ENCODE peak calls at places on chromosomes 7 and 10, in seven cellular contexts. E, T, R, M, A, Z and I are unnamed samples.
A peak's percentile ranks its signal among the peaks of the same experiment; 100 is the strongest.

GRCh38 chr10:133307776-133308430 is 769 bp downstream of the TUBGCP2 start:
- DNase-seq in E (peak; percentile 88), T (no peak), R (peak; percentile 64), M (peak; percentile 73), A (no peak), Z (peak; percentile 91), I (peak; percentile 76)

GRCh38 chr7:10412426-10413019 is 561.1 kb upstream of the PHF14 start:
- DNase-seq in E (no peak), T (no peak), R (peak; percentile 31), M (no peak), A (peak; percentile 15), Z (no peak), I (peak; percentile 21)

GRCh38 chr7:155066417-155066950 is 3.6 kb upstream of the HTR5A start:
- DNase-seq in E (no peak), T (peak; percentile 36), R (peak; percentile 67), M (no peak), A (peak; percentile 86), Z (no peak), I (no peak)

GRCh38 chr10:8044908-8045727 is 9.4 kb upstream of the GATA3 start:
- DNase-seq in E (no peak), T (no peak), R (no peak), M (no peak), A (no peak), Z (no peak), I (no peak)

GRCh38 chr10:115092258-115092554 is 959 bp upstream of the ATRNL1 start:
- DNase-seq in E (no peak), T (no peak), R (no peak), M (no peak), A (no peak), Z (no peak), I (no peak)

GRCh38 chr10:92052088-92052487 is 128.5 kb downstream of the BTAF1 start:
- DNase-seq in E (no peak), T (no peak), R (no peak), M (no peak), A (no peak), Z (peak; percentile 59), I (no peak)

GRCh38 chr7:1279041-1279440 is 46.4 kb downstream of the UNCX start:
- DNase-seq in E (no peak), T (no peak), R (no peak), M (no peak), A (no peak), Z (no peak), I (no peak)

GRCh38 chr10:59698326-59698725 is 11.3 kb downstream of the SLC16A9 start:
- DNase-seq in E (no peak), T (no peak), R (no peak), M (no peak), A (no peak), Z (no peak), I (no peak)

GRCh38 chr10:96341219-96342182 is 17.3 kb downstream of the OPALIN start:
- DNase-seq in E (no peak), T (no peak), R (no peak), M (no peak), A (no peak), Z (no peak), I (no peak)

GRCh38 chr10:124329941-124330340 is 88.8 kb downstream of the OAT start:
- DNase-seq in E (no peak), T (no peak), R (no peak), M (no peak), A (no peak), Z (peak; percentile 13), I (no peak)

GRCh38 chr7:130277763-130278643 is 11.3 kb downstream of the CPA2 start:
- DNase-seq in E (no peak), T (no peak), R (no peak), M (no peak), A (no peak), Z (peak; percentile 49), I (no peak)

GRCh38 chr10:27030060-27030459 is 70.2 kb downstream of the ANKRD26 start:
- DNase-seq in E (no peak), T (no peak), R (no peak), M (no peak), A (no peak), Z (no peak), I (no peak)

GRCh38 chr7:77425151-77426051 is 9.3 kb upstream of the GSAP start:
- DNase-seq in E (no peak), T (no peak), R (peak; percentile 30), M (no peak), A (no peak), Z (no peak), I (no peak)

GRCh38 chr7:106056513-106057203 is 55.5 kb downstream of the SYPL1 start:
- DNase-seq in E (peak; percentile 63), T (no peak), R (peak; percentile 72), M (peak; percentile 49), A (peak; percentile 60), Z (peak; percentile 77), I (peak; percentile 84)

GRCh38 chr7:17559388-17559787 is 260.9 kb downstream of the AHR start:
- DNase-seq in E (no peak), T (no peak), R (no peak), M (no peak), A (no peak), Z (no peak), I (no peak)

GRCh38 chr10:43855667-43856210 is 207.1 kb upstream of the ZNF32 start:
- DNase-seq in E (no peak), T (no peak), R (no peak), M (no peak), A (no peak), Z (no peak), I (no peak)

GRCh38 chr7:123747089-123747488 is 1.7 kb downstream of the WASL start:
- DNase-seq in E (no peak), T (no peak), R (no peak), M (no peak), A (no peak), Z (no peak), I (no peak)

GRCh38 chr10:43110318-43111071 is 27.8 kb upstream of the CSGALNACT2 start:
- DNase-seq in E (no peak), T (no peak), R (peak; percentile 31), M (no peak), A (no peak), Z (no peak), I (no peak)

GRCh38 chr7:22452142-22452763 is 47.7 kb downstream of the STEAP1B start:
- DNase-seq in E (no peak), T (no peak), R (peak; percentile 31), M (peak; percentile 49), A (peak; percentile 17), Z (peak; percentile 71), I (peak; percentile 49)

GRCh38 chr10:34286136-34286739 is 528.9 kb downstream of the PARD3 start:
- DNase-seq in E (no peak), T (no peak), R (no peak), M (no peak), A (no peak), Z (no peak), I (no peak)
- TF ChIP-seq CTCF in E (no peak), T (no peak), R (no peak), M (no peak), A (no peak), Z (no peak), I (no peak)

GRCh38 chr10:49080071-49080470 is 35.3 kb downstream of the VSTM4 start:
- DNase-seq in E (no peak), T (no peak), R (no peak), M (no peak), A (no peak), Z (no peak), I (no peak)

GRCh38 chr10:49080965-49081364 is 34.4 kb downstream of the VSTM4 start:
- DNase-seq in E (no peak), T (no peak), R (no peak), M (no peak), A (no peak), Z (peak; percentile 15), I (no peak)

GRCh38 chr10:49081532-49082275 is 33.6 kb downstream of the VSTM4 start:
- DNase-seq in E (no peak), T (no peak), R (no peak), M (no peak), A (no peak), Z (peak; percentile 25), I (no peak)

GRCh38 chr10:49083256-49083655 is 32.1 kb downstream of the VSTM4 start:
- DNase-seq in E (no peak), T (no peak), R (no peak), M (no peak), A (no peak), Z (no peak), I (no peak)

GRCh38 chr10:49082767-49083166 is 32.6 kb downstream of the VSTM4 start:
- DNase-seq in E (no peak), T (no peak), R (no peak), M (no peak), A (no peak), Z (no peak), I (no peak)
- TF ChIP-seq CTCF in E (no peak), T (no peak), R (no peak), M (no peak), A (no peak), Z (no peak), I (no peak)

GRCh38 chr10:123269675-123270074 is 115.5 kb downstream of the BUB3 start:
- DNase-seq in E (no peak), T (no peak), R (no peak), M (no peak), A (no peak), Z (no peak), I (no peak)

GRCh38 chr10:123270806-123271205 is 116.6 kb downstream of the BUB3 start:
- DNase-seq in E (no peak), T (no peak), R (no peak), M (no peak), A (no peak), Z (no peak), I (no peak)

GRCh38 chr10:123270221-123270620 is 116.0 kb downstream of the BUB3 start:
- DNase-seq in E (no peak), T (peak; percentile 23), R (no peak), M (no peak), A (no peak), Z (no peak), I (no peak)

GRCh38 chr10:123274513-123275182 is 120.4 kb downstream of the BUB3 start:
- DNase-seq in E (no peak), T (no peak), R (no peak), M (no peak), A (no peak), Z (no peak), I (no peak)

DNA sequence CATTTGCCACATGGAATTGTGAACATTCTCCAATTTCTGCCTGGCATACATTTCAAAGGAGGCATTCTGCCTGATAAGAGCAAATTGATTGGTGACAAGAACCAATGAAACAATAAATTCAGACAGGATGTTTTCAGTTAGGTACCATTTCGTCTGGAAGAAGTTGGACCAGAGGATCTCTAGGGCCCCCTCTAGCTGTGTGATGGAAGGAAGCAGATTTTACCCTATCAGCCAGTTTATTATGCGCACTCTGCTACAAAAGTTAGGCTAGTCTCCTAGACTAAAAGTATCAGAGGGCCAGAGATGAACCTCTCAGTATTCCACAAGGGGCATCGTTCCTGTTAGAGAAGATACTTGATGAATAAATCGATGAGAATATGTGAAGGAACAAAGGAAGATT is 118.0 kb downstream of the BUB3 start:
- DNase-seq in E (no peak), T (no peak), R (no peak), M (no peak), A (no peak), Z (no peak), I (no peak)
- TF ChIP-seq CTCF in E (peak; percentile 15), T (no peak), R (no peak), M (peak; percentile 20), A (peak; percentile 63), Z (no peak), I (no peak)

DNA sequence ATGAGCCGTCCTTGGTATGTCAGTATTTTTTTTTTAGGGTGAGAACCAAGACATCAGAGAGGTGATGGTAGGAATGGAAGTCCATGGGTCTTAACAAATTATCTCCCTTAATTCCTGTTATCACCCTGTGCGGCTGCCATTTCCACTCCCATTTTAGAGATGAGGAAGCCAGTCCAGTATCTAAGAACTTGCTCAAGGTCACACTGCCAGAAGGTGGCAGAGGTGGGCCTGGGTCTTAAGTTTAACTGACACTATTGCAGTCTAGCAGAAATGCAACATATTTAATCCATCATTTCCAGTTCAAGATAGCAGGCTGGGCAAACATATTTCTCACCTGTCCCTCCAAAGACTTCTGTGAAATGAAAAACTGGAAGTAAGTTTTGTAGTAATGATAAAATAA is 108.3 kb downstream of the GLI3 start:
- DNase-seq in E (no peak), T (no peak), R (no peak), M (no peak), A (no peak), Z (no peak), I (no peak)
- TF ChIP-seq CTCF in E (no peak), T (peak; percentile 26), R (no peak), M (peak; percentile 35), A (peak; percentile 33), Z (no peak), I (no peak)